ENCODE peak calls at places on chromosomes 11 and 22, in eight cellular contexts. S is chondrocyte; D is foreskin fibroblast; N is activated T-cell treated with anti-CD3 and anti-CD28 coated beads, Interleukin-2, amount 50 U/mL, for 48 hours; A is T-helper 9 cell; M is left ventricle myocardium superior; C is NCI-H1417; E is germinal center. R is an unnamed sample.
A peak's percentile ranks its signal among the peaks of the same experiment; 100 is the strongest.

GRCh38 chr11:48074425-48075181 is 94.2 kb downstream of the PTPRJ start:
- DNase-seq in A (no peak), C (no peak), M (no peak), D (no peak), S (no peak), N (no peak), E (peak; percentile 68), R (no peak)

GRCh38 chr11:128903248-128904041 is 12.3 kb downstream of the KCNJ5 start:
- DNase-seq in N (no peak), C (peak; percentile 47), M (peak; percentile 60), S (no peak), E (no peak), D (no peak), A (no peak), R (no peak)

GRCh38 chr22:24474221-24474620 is 20.9 kb upstream of the UPB1 start:
- DNase-seq in S (no peak), M (no peak), D (peak; percentile 80), E (no peak), A (no peak), N (no peak), C (no peak), R (no peak)

GRCh38 chr11:64341429-64341828 is 1.4 kb downstream of the CCDC88B start:
- DNase-seq in N (no peak), E (no peak), M (no peak), S (no peak), A (no peak), C (no peak), D (no peak), R (peak; percentile 39)

GRCh38 chr11:35981581-35981980 is 37.7 kb downstream of the LDLRAD3 start:
- DNase-seq in C (no peak), A (no peak), N (no peak), D (no peak), E (no peak), M (no peak), S (no peak), R (no peak)

GRCh38 chr22:22881116-22882032 is 6.2 kb upstream of the IGLL5 start:
- DNase-seq in A (no peak), C (peak; percentile 77), E (no peak), M (no peak), D (no peak), S (no peak), N (no peak), R (no peak)

GRCh38 chr11:10623797-10624761 is 55.6 kb upstream of the LYVE1 start:
- DNase-seq in D (peak; percentile 27), E (no peak), N (peak; percentile 25), S (no peak), M (peak; percentile 46), C (peak; percentile 57), A (no peak), R (no peak)

GRCh38 chr22:46593211-46593676 is 26.9 kb upstream of the GRAMD4 start:
- DNase-seq in E (peak; percentile 71), M (peak; percentile 57), A (no peak), D (no peak), S (peak; percentile 77), C (no peak), N (peak; percentile 37), R (peak; percentile 58)

GRCh38 chr11:83493918-83494317 is 207.8 kb upstream of the CCDC90B start:
- DNase-seq in E (no peak), C (peak; percentile 94), A (no peak), S (no peak), M (no peak), N (no peak), D (no peak), R (no peak)

GRCh38 chr11:2562181-2562581 is 117.4 kb downstream of the KCNQ1 start:
- DNase-seq in D (no peak), A (no peak), E (no peak), C (no peak), N (no peak), M (peak; percentile 30), S (peak; percentile 63), R (peak; percentile 24)

GRCh38 chr22:33658775-33659174 is 261.5 kb downstream of the LARGE1 start:
- DNase-seq in D (no peak), E (no peak), A (no peak), N (no peak), S (no peak), M (peak; percentile 45), C (no peak), R (no peak)

GRCh38 chr22:39134366-39135091 is 18.0 kb downstream of the CBX7 start:
- DNase-seq in E (no peak), S (peak; percentile 92), C (no peak), N (no peak), A (no peak), D (no peak), M (no peak), R (no peak)

GRCh38 chr11:34044664-34045485 is 6.7 kb upstream of the CAPRIN1 start:
- DNase-seq in D (peak; percentile 92), M (no peak), C (no peak), N (peak; percentile 33), S (no peak), A (no peak), E (no peak), R (no peak)

GRCh38 chr11:8168485-8169257 is at the start of gene RIC3:
- DNase-seq in E (peak; percentile 39), S (peak; percentile 86), A (peak; percentile 6), M (peak; percentile 72), D (no peak), N (peak; percentile 61), C (peak; percentile 89), R (peak; percentile 70)

GRCh38 chr22:33271390-33272161 is 213.4 kb upstream of the SYN3 start:
- DNase-seq in N (no peak), S (no peak), A (no peak), D (no peak), C (peak; percentile 10), E (peak; percentile 68), M (peak; percentile 77), R (no peak)

GRCh38 chr11:120401506-120401905 is 65.3 kb downstream of the ARHGEF12 start:
- DNase-seq in S (no peak), N (no peak), A (no peak), C (peak; percentile 60), D (no peak), E (no peak), M (no peak), R (no peak)

GRCh38 chr11:46348986-46349401 is 1.7 kb downstream of the DGKZ start:
- DNase-seq in D (no peak), E (no peak), N (peak; percentile 78), M (no peak), C (peak; percentile 21), A (no peak), S (no peak), R (peak; percentile 65)

R was measured in activated naive CD8-positive, alpha-beta T cell treated with anti-CD3 and anti-CD28 coated beads, Interleukin-2, amount 10 ng/mL, durations not matched to agents 7 days and 5 days.